ENCODE peak calls at places on chromosomes 2 and 18, in nine cellular contexts. M is fibroblast of lung; T is GF-D8; Z is AG08396; W is nucleus accumbens; U is Right ventricle myocardium superior; I is T47D; S is Daoy; R is stimulated activated CD4-positive, alpha-beta T cell treated with anti-CD3 and anti-CD28 coated beads, Interleukin-12 subunit alpha, Interleukin-12 subunit beta, amount 100 ng/mL, for 4 hours. Q is an unnamed sample.

GRCh38 chr2:85324639-85325465 is 2.9 kb downstream of the TGOLN2 start:
- DNase-seq in W (no peak), M (peak; percentile 24), S (no peak), Z (no peak), R (no peak), I (no peak), U (no peak), T (peak; percentile 47), Q (no peak)

GRCh38 chr2:17255071-17255470 is 263.2 kb downstream of the RAD51AP2 start:
- DNase-seq in M (no peak), W (no peak), Z (no peak), R (no peak), U (no peak), T (no peak), I (no peak), S (no peak), Q (no peak)

GRCh38 chr2:128789221-128789620 is 470.6 kb upstream of the HS6ST1 start:
- DNase-seq in S (no peak), U (no peak), R (no peak), I (no peak), M (no peak), Z (no peak), W (no peak), T (no peak), Q (no peak)

GRCh38 chr18:62118324-62118723 is 68.5 kb downstream of the PIGN start:
- DNase-seq in U (no peak), S (peak; percentile 3), R (no peak), W (no peak), T (no peak), I (no peak), M (peak; percentile 89), Z (peak; percentile 23), Q (no peak)

GRCh38 chr2:238945433-238946150 is 97.7 kb downstream of the TWIST2 start:
- DNase-seq in U (peak; percentile 79), M (peak; percentile 45), Z (peak; percentile 70), T (no peak), S (peak; percentile 27), W (no peak), R (no peak), I (no peak), Q (no peak)

GRCh38 chr2:124640221-124640750 is 615.2 kb downstream of the CNTNAP5 start:
- DNase-seq in S (no peak), W (no peak), T (no peak), U (no peak), R (no peak), I (no peak), M (no peak), Z (no peak), Q (no peak)

GRCh38 chr2:39127973-39128372 is 7.1 kb upstream of the SOS1 start:
- DNase-seq in U (no peak), T (peak; percentile 19), Z (no peak), W (no peak), R (peak; percentile 18), M (peak; percentile 27), S (peak; percentile 32), I (no peak), Q (no peak)

GRCh38 chr2:79721966-79722365 is 209.1 kb downstream of the CTNNA2 start:
- DNase-seq in Z (peak; percentile 16), T (no peak), M (peak; percentile 73), R (no peak), I (no peak), S (no peak), U (no peak), W (no peak), Q (no peak)

GRCh38 chr2:241391892-241392665 is 36.0 kb downstream of the FARP2 start:
- DNase-seq in Z (peak; percentile 33), M (no peak), S (no peak), W (no peak), R (no peak), U (no peak), I (peak; percentile 10), T (no peak), Q (no peak)

GRCh38 chr18:46412831-46413371 is 244.1 kb downstream of the LOXHD1 start:
- DNase-seq in U (no peak), W (peak; percentile 3), R (no peak), T (no peak), S (no peak), I (no peak), M (no peak), Z (no peak), Q (no peak)

GRCh38 chr2:208594642-208595385 is 188.2 kb downstream of the PTH2R start:
- DNase-seq in I (no peak), Z (no peak), M (no peak), U (no peak), S (no peak), W (no peak), R (no peak), T (no peak), Q (no peak)